ENCODE peak calls at places on chromosome 19, in nine cellular contexts. Q is GM04504, L is C1 segment of cervical spinal cord, M is ELF-1, O is mesendoderm, U is T-helper 1 cell, E is glomerular endothelial cell, J is D721Med, W is adrenal gland. D is an unnamed sample.

GRCh38 chr19:54179921-54180452 is 7.0 kb upstream of the TMC4 start:
- DNase-seq in Q (no peak), L (no peak), M (peak), O (peak), U (no peak), E (no peak), J (no peak), W (no peak), D (peak)

GRCh38 chr19:50003810-50004419 is 21.3 kb downstream of the VRK3 start:
- DNase-seq in Q (peak), L (no peak), M (no peak), O (no peak), U (no peak), E (no peak), J (no peak), W (peak), D (peak)

GRCh38 chr19:5687360-5688198 is 2.5 kb upstream of the RPL36 start:
- DNase-seq in Q (no peak), L (no peak), M (no peak), O (no peak), U (no peak), E (no peak), J (no peak), W (peak), D (no peak)

GRCh38 chr19:35124098-35125060 is 8.8 kb downstream of the FXYD3 start:
- DNase-seq in Q (peak), L (peak), M (peak), O (peak), U (peak), E (no peak), J (no peak), W (peak), D (peak)

GRCh38 chr19:49890349-49891311 is 6.1 kb downstream of the IL4I1 start:
- DNase-seq in Q (no peak), L (no peak), M (peak), O (no peak), U (peak), E (no peak), J (no peak), W (peak), D (no peak)

GRCh38 chr19:48997972-48998371 is 4.3 kb downstream of the RUVBL2 start:
- DNase-seq in Q (no peak), L (no peak), M (peak), O (peak), U (peak), E (no peak), J (no peak), W (no peak), D (peak)

GRCh38 chr19:31347828-31348314 is 1.4 kb downstream of the TSHZ3 start:
- DNase-seq in Q (no peak), L (no peak), M (no peak), O (no peak), U (no peak), E (no peak), J (no peak), W (no peak), D (no peak)

GRCh38 chr19:16365300-16365996 is 40.8 kb downstream of the KLF2 start:
- DNase-seq in Q (no peak), L (no peak), M (no peak), O (no peak), U (no peak), E (no peak), J (no peak), W (no peak), D (no peak)

GRCh38 chr19:11551603-11552235 is 7.3 kb downstream of the ELOF1 start:
- DNase-seq in Q (no peak), L (no peak), M (peak), O (peak), U (no peak), E (no peak), J (no peak), W (no peak), D (peak)

GRCh38 chr19:48617146-48617937 is 1.6 kb downstream of the RPL18 start:
- DNase-seq in Q (no peak), L (no peak), M (peak), O (no peak), U (no peak), E (no peak), J (no peak), W (no peak), D (no peak)

GRCh38 chr19:35272122-35272715 is 3.5 kb downstream of the USF2 start:
- DNase-seq in Q (no peak), L (no peak), M (no peak), O (no peak), U (no peak), E (no peak), J (no peak), W (no peak), D (no peak)

GRCh38 chr19:19595171-19595701 is 23.3 kb downstream of the PBX4 start:
- DNase-seq in Q (no peak), L (no peak), M (no peak), O (no peak), U (no peak), E (no peak), J (no peak), W (no peak), D (no peak)

GRCh38 chr19:5632657-5633056 is 9.8 kb downstream of the SAFB start:
- DNase-seq in Q (no peak), L (no peak), M (no peak), O (no peak), U (no peak), E (no peak), J (no peak), W (no peak), D (no peak)

GRCh38 chr19:44677019-44677809 is 5.9 kb downstream of the CEACAM19 start:
- DNase-seq in Q (no peak), L (no peak), M (peak), O (peak), U (no peak), E (no peak), J (no peak), W (peak), D (no peak)

GRCh38 chr19:3857449-3858003 is 11.3 kb downstream of the ZFR2 start:
- DNase-seq in Q (no peak), L (no peak), M (no peak), O (no peak), U (no peak), E (no peak), J (no peak), W (no peak), D (no peak)

GRCh38 chr19:46202872-46203860 is 26.4 kb upstream of the IGFL1 start:
- DNase-seq in Q (no peak), L (no peak), M (peak), O (no peak), U (no peak), E (no peak), J (no peak), W (no peak), D (no peak)

GRCh38 chr19:4069331-4069959 is 2.7 kb upstream of the ZBTB7A start:
- DNase-seq in Q (no peak), L (no peak), M (no peak), O (no peak), U (no peak), E (no peak), J (no peak), W (peak), D (no peak)

GRCh38 chr19:16325671-16326400 is 1.2 kb downstream of the KLF2 start:
- DNase-seq in Q (no peak), L (no peak), M (peak), O (peak), U (peak), E (no peak), J (no peak), W (no peak), D (peak)

GRCh38 chr19:10863107-10863700 is 8.1 kb upstream of the CARM1 start:
- DNase-seq in Q (no peak), L (no peak), M (peak), O (no peak), U (no peak), E (no peak), J (no peak), W (no peak), D (no peak)

GRCh38 chr19:409515-410242 is 732 bp upstream of the C2CD4C start:
- DNase-seq in Q (no peak), L (no peak), M (no peak), O (peak), U (no peak), E (no peak), J (peak), W (no peak), D (no peak)

GRCh38 chr19:43724896-43725295 is 9.0 kb downstream of the IRGC start:
- DNase-seq in Q (no peak), L (no peak), M (no peak), O (no peak), U (no peak), E (no peak), J (no peak), W (no peak), D (no peak)

GRCh38 chr19:32189956-32190706 is 155.3 kb upstream of the ZNF507 start:
- DNase-seq in Q (no peak), L (no peak), M (no peak), O (no peak), U (no peak), E (no peak), J (no peak), W (no peak), D (no peak)

GRCh38 chr19:39160523-39160861 is 34.9 kb downstream of the PAK4 start:
- DNase-seq in Q (no peak), L (no peak), M (no peak), O (no peak), U (no peak), E (no peak), J (no peak), W (peak), D (no peak)

GRCh38 chr19:19444694-19445155 is 39.2 kb downstream of the GATAD2A start:
- DNase-seq in Q (no peak), L (no peak), M (no peak), O (peak), U (no peak), E (no peak), J (no peak), W (peak), D (no peak)

GRCh38 chr19:46481187-46481586 is 9.8 kb upstream of the PNMA8A start:
- DNase-seq in Q (no peak), L (no peak), M (no peak), O (no peak), U (no peak), E (no peak), J (no peak), W (no peak), D (no peak)